ENCODE peak calls at places on chromosomes 7 and 10, in eight cellular contexts. Q, U, S, A, T, J, R and C are unnamed samples.
A peak's percentile ranks its signal among the peaks of the same experiment; 100 is the strongest.

GRCh38 chr10:77518258-77518909 is 119.2 kb downstream of the KCNMA1 start:
- DNase-seq in A (no peak), J (no peak), Q (no peak), R (no peak), S (no peak), U (no peak), T (no peak), C (no peak)

GRCh38 chr10:690227-691161 is 1.0 kb upstream of the DIP2C start:
- DNase-seq in U (no peak), T (no peak), S (no peak), J (no peak), R (no peak), Q (peak; percentile 11), A (no peak), C (no peak)

GRCh38 chr10:62414359-62414758 is 40.2 kb downstream of the ZNF365 start:
- DNase-seq in J (no peak), S (no peak), R (no peak), U (no peak), T (no peak), A (no peak), Q (peak; percentile 8), C (no peak)

GRCh38 chr7:42597296-42597695 is 314.6 kb downstream of the C7orf25 start:
- DNase-seq in S (no peak), J (no peak), A (no peak), Q (no peak), R (no peak), U (no peak), T (no peak), C (no peak)

GRCh38 chr10:69680610-69681009 is 50.6 kb downstream of the FAM241B start:
- DNase-seq in S (no peak), R (no peak), T (no peak), J (no peak), U (no peak), Q (no peak), A (no peak), C (no peak)

GRCh38 chr10:88064608-88065383 is 201.4 kb downstream of the PTEN start:
- DNase-seq in R (no peak), J (peak; percentile 3), U (no peak), S (no peak), T (no peak), Q (peak; percentile 72), A (peak; percentile 24), C (no peak)

GRCh38 chr7:66082083-66082482 is 6.5 kb downstream of the ASL start:
- DNase-seq in S (no peak), T (no peak), R (no peak), J (no peak), U (no peak), Q (no peak), A (no peak), C (no peak)

GRCh38 chr7:64407148-64407547 is 93.4 kb downstream of the ZNF736 start:
- DNase-seq in J (no peak), R (no peak), U (no peak), T (no peak), A (no peak), Q (no peak), S (no peak), C (no peak)

GRCh38 chr7:79453558-79454324 is at the start of gene MAGI2:
- DNase-seq in U (peak; percentile 83), Q (peak; percentile 81), S (peak; percentile 16), R (peak; percentile 25), A (no peak), J (peak; percentile 50), T (no peak), C (no peak)

GRCh38 chr7:75966209-75966961 is 28.0 kb downstream of the TMEM120A start:
- DNase-seq in J (peak; percentile 89), S (no peak), T (peak; percentile 47), Q (no peak), R (no peak), U (no peak), A (no peak), C (no peak)

GRCh38 chr7:76383089-76383944 is 24.5 kb upstream of the YWHAG start:
- DNase-seq in U (no peak), A (no peak), Q (no peak), J (no peak), S (no peak), T (no peak), R (no peak), C (no peak)

GRCh38 chr10:74988055-74988773 is 123.2 kb upstream of the SAMD8 start:
- DNase-seq in J (peak; percentile 45), Q (no peak), U (no peak), R (no peak), S (no peak), T (no peak), A (no peak), C (no peak)

GRCh38 chr10:96670786-96671185 is 49.5 kb downstream of the PIK3AP1 start:
- DNase-seq in U (no peak), R (no peak), T (peak; percentile 83), A (no peak), Q (no peak), S (no peak), J (peak; percentile 73), C (peak; percentile 64)

GRCh38 chr10:100033766-100034418 is 24.1 kb upstream of the DNMBP start:
- DNase-seq in A (no peak), U (no peak), S (no peak), Q (no peak), T (no peak), R (no peak), J (no peak), C (no peak)

GRCh38 chr10:3935141-3935540 is 150.1 kb upstream of the KLF6 start:
- DNase-seq in U (no peak), T (no peak), J (no peak), A (peak; percentile 6), Q (peak; percentile 49), S (no peak), R (peak; percentile 71), C (no peak)

GRCh38 chr7:132030883-132031282 is 474.5 kb upstream of the PODXL start:
- DNase-seq in R (no peak), A (no peak), U (no peak), Q (no peak), J (no peak), T (no peak), S (no peak), C (no peak)

GRCh38 chr7:915291-916218 is 38.9 kb downstream of the ADAP1 start:
- DNase-seq in U (no peak), R (no peak), S (no peak), J (no peak), T (no peak), Q (no peak), A (no peak), C (no peak)

GRCh38 chr7:12067156-12067831 is 143.8 kb upstream of the TMEM106B start:
- DNase-seq in A (peak; percentile 31), J (peak; percentile 64), R (peak; percentile 39), T (peak; percentile 9), S (no peak), Q (peak; percentile 57), U (peak; percentile 68), C (peak; percentile 3)

GRCh38 chr10:10164845-10165244 is 852.8 kb upstream of the CELF2 start:
- DNase-seq in Q (no peak), J (no peak), T (no peak), A (no peak), S (no peak), R (no peak), U (no peak), C (no peak)

GRCh38 chr10:6327906-6328707 is 125.4 kb downstream of the PFKFB3 start:
- DNase-seq in J (no peak), U (no peak), A (no peak), T (no peak), R (no peak), S (no peak), Q (no peak), C (no peak)

GRCh38 chr7:100804681-100805431 is 22.5 kb downstream of the EPHB4 start:
- DNase-seq in J (no peak), A (no peak), R (no peak), U (no peak), T (no peak), S (no peak), Q (no peak), C (no peak)

GRCh38 chr10:76150139-76150885 is 718.9 kb downstream of the LRMDA start:
- DNase-seq in S (no peak), R (no peak), T (no peak), J (no peak), A (no peak), U (peak; percentile 70), Q (peak; percentile 20), C (no peak)

GRCh38 chr10:124145109-124145860 is 51.9 kb upstream of the CHST15 start:
- DNase-seq in A (no peak), J (no peak), U (no peak), T (no peak), S (no peak), Q (no peak), R (no peak), C (no peak)

GRCh38 chr7:128795129-128795528 is 3.4 kb downstream of the CCDC136 start:
- DNase-seq in R (no peak), T (no peak), U (no peak), A (no peak), S (no peak), J (no peak), Q (no peak), C (no peak)

GRCh38 chr7:47803846-47804245 is 144.4 kb downstream of the PKD1L1 start:
- DNase-seq in J (peak; percentile 93), R (no peak), T (peak; percentile 58), S (no peak), Q (no peak), A (no peak), U (no peak), C (no peak)

GRCh38 chr10:112404612-112405011 is 30.7 kb downstream of the ACSL5 start:
- DNase-seq in U (no peak), R (no peak), A (no peak), S (no peak), Q (peak; percentile 26), J (no peak), T (no peak), C (no peak)